ENCODE peak calls at places on chromosomes 1 and 21, in six cellular contexts. Y is CD4-positive, alpha-beta memory T cell; E is HS-5; P is GM12865; O is NCI-H2081; H is NCI-H1694. W is an unnamed sample.

GRCh38 chr1:21857142-21857839 is 45.2 kb downstream of the LDLRAD2 start:
- DNase-seq in O (no peak), Y (no peak), P (no peak), H (no peak), E (no peak), W (no peak)

GRCh38 chr1:234515821-234516241 is 36.9 kb upstream of the TARBP1 start:
- DNase-seq in E (peak), O (no peak), H (no peak), P (no peak), Y (no peak), W (no peak)

GRCh38 chr1:54583307-54583686 is 35.3 kb downstream of the ACOT11 start:
- DNase-seq in Y (no peak), O (no peak), P (no peak), E (no peak), H (no peak), W (no peak)

GRCh38 chr1:169931795-169932195 is 38.1 kb upstream of the SCYL3 start:
- DNase-seq in O (no peak), Y (no peak), H (no peak), E (no peak), P (no peak), W (no peak)

GRCh38 chr1:32623775-32624174 is 26.6 kb downstream of the ZBTB8OS start:
- DNase-seq in P (peak), H (no peak), O (no peak), E (no peak), Y (no peak), W (no peak)

GRCh38 chr1:155893389-155894142 is 17.6 kb downstream of the RIT1 start:
- DNase-seq in O (no peak), E (peak), Y (peak), P (no peak), H (no peak), W (peak)

GRCh38 chr1:145922266-145922665 is 3.7 kb upstream of the PEX11B start:
- DNase-seq in O (no peak), E (no peak), P (no peak), Y (no peak), H (no peak), W (no peak)

GRCh38 chr1:78114034-78114956 is 68.5 kb downstream of the GIPC2 start:
- DNase-seq in O (peak), Y (peak), E (peak), P (peak), H (peak), W (peak)

GRCh38 chr1:41239988-41240610 is 2.0 kb downstream of the SCMH1 start:
- DNase-seq in P (peak), O (no peak), Y (peak), H (peak), E (no peak), W (peak)

GRCh38 chr1:87333692-87334347 is 5.1 kb downstream of the LMO4 start:
- DNase-seq in O (no peak), H (no peak), E (no peak), P (peak), Y (peak), W (peak)

GRCh38 chr21:33116669-33117267 is 46.8 kb downstream of the OLIG1 start:
- DNase-seq in E (no peak), H (no peak), Y (peak), P (no peak), O (no peak), W (peak)

GRCh38 chr1:154270833-154271232 is 1.6 kb upstream of the HAX1 start:
- DNase-seq in Y (no peak), P (peak), E (no peak), H (no peak), O (no peak), W (no peak)

GRCh38 chr1:14602131-14602530 is 3.6 kb downstream of the KAZN start:
- DNase-seq in H (peak), P (no peak), O (no peak), Y (no peak), E (no peak), W (no peak)

GRCh38 chr21:39313042-39313456 is 383 bp downstream of the BRWD1 start:
- DNase-seq in P (peak), H (no peak), Y (no peak), E (no peak), O (no peak), W (no peak)

W was measured in central memory CD4-positive, alpha-beta T cell.